ENCODE peak calls at places on chromosomes 11 and 22, in eight cellular contexts. G is stimulated activated CD4-positive, alpha-beta T cell treated with anti-CD3 and anti-CD28 coated beads, Interleukin-2, amount 100 ng/mL, for 48 hours; U is psoas muscle; S is H7; Q is naive thymus-derived CD8-positive, alpha-beta T cell; C is GM19239; F is stimulated activated CD8-positive, alpha-beta memory T cell treated with anti-CD3 and anti-CD28 coated beads, Interleukin-15, amount 100 ng/mL, for 4 hours; Y is RPMI8226. W is an unnamed sample.

GRCh38 chr11:34585870-34586654 is 34.8 kb upstream of the EHF start:
- DNase-seq in C (peak), Q (peak), F (no peak), G (no peak), Y (peak), S (peak), U (no peak), W (peak)

GRCh38 chr11:128891410-128891861 is 280 bp downstream of the KCNJ5 start:
- DNase-seq in F (no peak), U (no peak), Q (no peak), C (no peak), Y (no peak), G (no peak), S (no peak), W (no peak)

GRCh38 chr11:13669544-13670488 is 1.3 kb downstream of the FAR1 start:
- DNase-seq in F (no peak), S (no peak), U (no peak), Q (peak), C (no peak), G (no peak), Y (no peak), W (no peak)

GRCh38 chr11:107928767-107929507 is 689 bp downstream of the RAB39A start:
- DNase-seq in Y (peak), Q (no peak), C (no peak), S (peak), U (no peak), G (no peak), F (no peak), W (no peak)

GRCh38 chr11:92349478-92350156 is 125.0 kb downstream of the FAT3 start:
- DNase-seq in Q (no peak), U (no peak), G (no peak), C (no peak), Y (no peak), F (no peak), S (no peak), W (no peak)

GRCh38 chr22:49155809-49156580 is 671.7 kb downstream of the BRD1 start:
- DNase-seq in S (no peak), U (no peak), C (no peak), G (no peak), Y (no peak), F (no peak), Q (no peak), W (no peak)

GRCh38 chr11:120781486-120782120 is 242.3 kb upstream of the TBCEL start:
- DNase-seq in U (no peak), Y (no peak), C (no peak), G (no peak), F (no peak), S (no peak), Q (no peak), W (no peak)

GRCh38 chr11:28245131-28245530 is 136.9 kb downstream of the METTL15 start:
- DNase-seq in S (no peak), U (no peak), F (no peak), C (no peak), Q (no peak), G (no peak), Y (no peak), W (peak)

GRCh38 chr11:59097113-59097708 is 9.8 kb upstream of the FAM111B start:
- DNase-seq in F (no peak), Y (peak), U (peak), S (no peak), G (peak), C (no peak), Q (peak), W (peak)

GRCh38 chr11:105357146-105357545 is 217.6 kb upstream of the CARD18 start:
- DNase-seq in S (no peak), C (no peak), Q (no peak), G (no peak), F (no peak), U (no peak), Y (no peak), W (no peak)

GRCh38 chr11:85947431-85948272 is 92.5 kb downstream of the CCDC83 start:
- DNase-seq in G (peak), S (no peak), F (no peak), Q (no peak), C (no peak), U (no peak), Y (peak), W (peak)

GRCh38 chr11:70331901-70332300 is 61.4 kb downstream of the PPFIA1 start:
- DNase-seq in F (no peak), Q (no peak), G (no peak), U (no peak), S (no peak), Y (no peak), C (no peak), W (no peak)

GRCh38 chr11:74014880-74015279 is 6.0 kb upstream of the UCP3 start:
- DNase-seq in G (no peak), Q (no peak), Y (peak), S (no peak), F (no peak), U (no peak), C (no peak), W (peak)

GRCh38 chr22:24106385-24107381 is 74.6 kb upstream of the SUSD2 start:
- DNase-seq in F (no peak), U (no peak), Q (peak), C (peak), G (no peak), S (peak), Y (peak), W (peak)

GRCh38 chr11:33747969-33748368 is 11.7 kb upstream of the CD59 start:
- DNase-seq in C (no peak), U (no peak), Q (no peak), G (no peak), S (no peak), F (no peak), Y (no peak), W (no peak)